ENCODE peak calls at places on chromosomes 12 and 14, in five cellular contexts. O is AG09309, P is dorsolateral prefrontal cortex, F is BJ, N is progenitor cell of endocrine pancreas. W is an unnamed sample.

GRCh38 chr12:108143144-108143543 is 14.1 kb downstream of the WSCD2 start:
- DNase-seq in O (no peak), P (no peak), F (no peak), N (no peak), W (no peak)

GRCh38 chr12:120199595-120200306 is 1.2 kb downstream of the RPLP0 start:
- DNase-seq in P (peak; percentile 16), N (no peak), O (peak; percentile 84), F (peak; percentile 27), W (peak; percentile 91)

GRCh38 chr12:105451211-105451610 is 120.7 kb downstream of the C12orf75 start:
- DNase-seq in F (peak; percentile 73), P (no peak), O (peak; percentile 69), N (no peak), W (no peak)

GRCh38 chr14:56741325-56741724 is 69.0 kb downstream of the OTX2 start:
- DNase-seq in P (no peak), N (no peak), F (no peak), O (no peak), W (no peak)

GRCh38 chr12:108430245-108430644 is 84.8 kb upstream of the FICD start:
- DNase-seq in O (no peak), F (no peak), N (no peak), P (no peak), W (no peak)

GRCh38 chr12:71999795-72000194 is 61.1 kb downstream of the TPH2 start:
- DNase-seq in O (no peak), N (no peak), F (peak; percentile 11), P (no peak), W (no peak)

GRCh38 chr14:104094709-104095425 is 9.4 kb downstream of the ASPG start:
- DNase-seq in P (peak; percentile 81), N (peak; percentile 91), O (no peak), F (no peak), W (no peak)

GRCh38 chr12:68349921-68350606 is 17.9 kb upstream of the MDM1 start:
- DNase-seq in P (no peak), F (no peak), N (no peak), O (no peak), W (no peak)

GRCh38 chr12:24861751-24862575 is 86.9 kb downstream of the BCAT1 start:
- DNase-seq in O (no peak), F (no peak), P (no peak), N (no peak), W (no peak)

GRCh38 chr12:24977711-24978110 is 28.8 kb upstream of the BCAT1 start:
- DNase-seq in N (no peak), P (no peak), F (no peak), O (no peak), W (no peak)

GRCh38 chr12:32134144-32134888 is 27.7 kb downstream of the BICD1 start:
- DNase-seq in N (no peak), O (no peak), P (no peak), F (no peak), W (no peak)

GRCh38 chr12:132469423-132469822 is 20.5 kb upstream of the FBRSL1 start:
- DNase-seq in F (no peak), N (no peak), O (no peak), P (no peak), W (no peak)

GRCh38 chr12:85089792-85090191 is 53.6 kb downstream of the LRRIQ1 start:
- DNase-seq in O (no peak), P (no peak), F (no peak), N (no peak), W (no peak)

DNA sequence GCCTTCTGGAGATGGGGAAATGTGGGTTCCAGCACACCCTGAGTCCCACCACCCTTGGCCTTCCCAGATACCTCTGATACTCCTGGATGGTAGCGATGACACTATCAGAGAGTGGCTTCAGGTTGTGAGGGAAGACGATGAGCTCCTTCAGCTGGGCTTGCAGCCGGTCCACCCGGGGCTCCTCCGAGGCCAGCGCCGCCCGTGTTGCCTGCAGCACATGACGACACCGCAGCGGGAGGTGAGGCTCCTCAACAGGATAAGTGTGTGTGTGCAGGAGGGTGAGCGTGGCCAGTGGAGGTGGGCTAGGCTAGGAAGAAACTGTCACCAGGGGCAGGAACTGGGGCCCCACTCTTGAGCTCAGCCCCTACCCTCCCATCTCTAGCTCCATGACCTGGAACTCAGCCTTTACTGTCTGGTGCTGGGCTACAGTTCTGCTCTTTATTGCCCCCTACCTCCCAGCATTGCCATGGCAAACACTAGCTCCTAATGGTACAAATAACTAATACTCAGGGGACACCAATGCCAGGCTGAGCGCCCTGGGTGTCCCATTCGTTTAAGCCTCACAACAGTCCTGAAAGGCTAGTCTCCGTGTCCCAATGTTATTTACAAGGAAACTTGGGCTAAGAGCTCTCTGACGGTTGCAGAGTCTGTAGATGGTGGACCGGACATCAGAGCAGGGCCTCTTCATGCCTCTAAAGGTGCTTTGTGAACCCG is 64.1 kb downstream of the SYNE3 start:
- DNase-seq in N (no peak), P (no peak), F (no peak), O (no peak), W (no peak)
- TF ChIP-seq CTCF in N (peak; percentile 47), P (peak; percentile 55), F (peak; percentile 55), O (peak; percentile 60), W (peak; percentile 34)

GRCh38 chr14:86038401-86038985 is 508.5 kb downstream of the FLRT2 start:
- DNase-seq in N (peak; percentile 33), P (no peak), F (no peak), O (peak; percentile 0), W (peak; percentile 15)
- TF ChIP-seq CTCF in N (peak; percentile 78), P (peak; percentile 59), F (peak; percentile 80), O (peak; percentile 67), W (peak; percentile 84)

DNA sequence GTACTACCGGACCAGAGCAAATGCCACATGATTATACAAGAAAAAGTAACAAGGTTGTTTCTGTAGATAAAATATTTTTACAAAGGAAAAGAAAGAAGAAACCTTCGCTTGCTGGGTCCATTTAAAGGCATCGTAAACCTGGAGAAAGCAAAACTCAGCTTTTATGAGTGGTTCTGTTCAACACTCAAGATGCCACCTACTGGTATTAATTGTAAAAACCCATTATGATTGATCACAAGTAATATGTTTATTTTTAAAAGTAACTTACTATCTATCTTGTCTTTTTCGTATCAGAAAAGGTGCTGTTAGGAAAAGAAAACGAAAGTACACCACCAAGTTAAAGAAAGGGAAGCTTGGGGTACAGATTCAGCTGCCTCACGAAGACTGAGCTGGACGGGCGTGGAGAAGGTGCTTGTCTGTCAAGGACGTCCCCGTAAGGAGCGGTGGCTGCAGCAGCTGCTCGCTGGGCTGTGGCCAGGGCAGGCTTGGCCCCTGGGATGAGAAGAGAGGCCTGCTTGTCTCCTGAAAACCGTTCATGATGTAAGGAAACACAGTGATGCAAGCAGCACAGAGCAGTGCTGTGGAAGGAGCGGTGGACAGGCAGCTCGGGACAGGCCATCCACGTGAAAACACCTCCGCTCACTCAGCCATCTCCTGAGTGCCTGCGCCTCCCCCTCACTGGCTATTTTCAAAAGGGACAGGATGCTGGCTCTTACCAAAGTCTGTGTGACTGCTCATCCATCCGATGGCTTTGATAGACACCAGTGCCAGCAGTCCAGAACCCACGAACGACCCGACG is 25.0 kb downstream of the SLC15A4 start:
- DNase-seq in O (no peak), N (no peak), P (no peak), F (no peak), W (no peak)
- TF ChIP-seq CTCF in O (no peak), N (peak; percentile 8), P (peak; percentile 42), F (no peak), W (no peak)

GRCh38 chr12:110708917-110709316 is 20.0 kb upstream of the HVCN1 start:
- DNase-seq in F (no peak), P (no peak), N (no peak), O (no peak), W (no peak)
- TF ChIP-seq CTCF in F (no peak), P (no peak), N (no peak), O (no peak), W (no peak)

GRCh38 chr14:77097006-77097688 is 911 bp upstream of the CIPC start:
- DNase-seq in O (no peak), F (no peak), P (no peak), N (no peak), W (no peak)

GRCh38 chr14:77092676-77093075 is 5.4 kb upstream of the CIPC start:
- DNase-seq in N (no peak), O (no peak), F (no peak), P (no peak), W (no peak)

GRCh38 chr14:77097689-77098469 is at the start of gene CIPC:
- DNase-seq in N (peak; percentile 98), O (peak; percentile 91), F (peak; percentile 87), P (peak; percentile 100), W (peak; percentile 97)

GRCh38 chr14:77091518-77091917 is 6.5 kb upstream of the CIPC start:
- DNase-seq in P (no peak), F (no peak), N (no peak), O (no peak), W (no peak)

DNA sequence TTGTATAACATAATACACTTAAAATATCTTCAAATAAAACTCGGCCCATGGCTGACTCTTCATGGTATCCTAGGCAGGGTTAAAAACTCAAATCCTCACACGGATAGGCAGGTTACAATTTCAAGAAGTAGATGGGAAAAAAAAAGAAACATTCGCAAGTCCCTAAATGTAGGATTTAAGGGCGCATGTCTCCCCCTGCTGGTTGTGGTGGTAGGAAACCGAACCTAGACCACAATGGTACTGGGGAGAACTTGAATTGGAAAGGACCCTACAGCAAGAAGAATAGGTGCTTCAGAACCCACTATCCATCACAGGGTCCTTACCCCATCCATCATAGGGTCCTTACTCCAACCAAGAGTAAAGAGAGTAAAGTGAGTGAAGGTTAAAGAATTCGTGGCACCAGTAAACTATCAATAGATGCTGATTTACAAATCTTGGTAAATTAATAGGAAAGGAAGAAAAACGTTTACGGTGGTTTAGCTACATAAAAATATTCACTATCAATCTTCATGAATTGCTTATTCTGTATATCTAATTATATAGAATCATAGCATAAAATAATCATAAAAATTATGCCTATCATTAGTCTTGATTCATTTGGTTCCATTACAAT is 3.3 kb upstream of the CIPC start:
- DNase-seq in P (peak; percentile 61), N (peak; percentile 71), F (no peak), O (peak; percentile 40), W (peak; percentile 49)
- TF ChIP-seq CTCF in P (peak; percentile 88), N (peak; percentile 85), F (peak; percentile 86), O (peak; percentile 92), W (peak; percentile 87)

DNA sequence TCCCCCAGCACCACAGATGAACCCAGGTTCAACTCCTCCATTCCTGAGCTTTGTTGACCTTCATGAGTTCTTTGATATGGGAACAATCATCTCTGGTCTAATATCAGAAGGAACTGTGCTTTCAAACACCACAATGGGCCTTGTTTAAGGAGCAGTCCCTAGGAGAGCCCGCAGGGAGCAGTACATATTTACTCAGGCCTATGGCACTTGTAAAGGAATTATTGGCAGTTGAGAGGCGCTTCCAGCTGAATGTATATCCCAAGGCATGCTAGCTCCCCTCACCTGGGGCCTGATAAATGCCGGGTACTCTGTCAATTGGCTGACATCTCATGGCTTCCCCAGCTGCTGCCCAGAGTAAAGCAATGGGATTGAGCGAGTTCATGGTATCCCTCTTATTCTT is 76.2 kb downstream of the ZFP36L1 start:
- DNase-seq in P (no peak), O (no peak), F (no peak), N (no peak), W (no peak)
- TF ChIP-seq CTCF in P (no peak), O (no peak), F (no peak), N (peak; percentile 49), W (no peak)